ENCODE peak calls at places on chromosomes 16 and 17, in five cellular contexts. Z is WTC11, M is amniotic stem cell, K is hepatic stellate cell, E is A673. I is an unnamed sample.
A peak's percentile ranks its signal among the peaks of the same experiment; 100 is the strongest.

GRCh38 chr17:31460226-31460721 is 68.8 kb downstream of the RAB11FIP4 start:
- DNase-seq in Z (no peak), M (no peak), K (no peak), E (no peak), I (no peak)

GRCh38 chr17:6098050-6098449 is 27.9 kb downstream of the WSCD1 start:
- DNase-seq in Z (no peak), M (no peak), K (no peak), E (no peak), I (no peak)

GRCh38 chr16:67169011-67169451 is 1.3 kb upstream of the NOL3 start:
- DNase-seq in Z (peak; percentile 51), M (no peak), K (no peak), E (no peak), I (no peak)

GRCh38 chr16:6684076-6684673 is 648.5 kb upstream of the RBFOX1 start:
- DNase-seq in Z (no peak), M (no peak), K (no peak), E (peak; percentile 30), I (peak; percentile 2)

GRCh38 chr16:70396209-70396904 is 42.5 kb downstream of the ST3GAL2 start:
- DNase-seq in Z (no peak), M (no peak), K (peak; percentile 49), E (peak; percentile 43), I (no peak)

GRCh38 chr16:30984669-30985400 is at the start of gene HSD3B7:
- DNase-seq in Z (peak; percentile 95), M (peak; percentile 67), K (peak; percentile 99), E (peak; percentile 85), I (no peak)

GRCh38 chr16:70428178-70428998 is 10.5 kb downstream of the ST3GAL2 start:
- DNase-seq in Z (peak; percentile 61), M (peak; percentile 88), K (peak; percentile 95), E (peak; percentile 24), I (peak; percentile 84)

GRCh38 chr17:56913867-56914640 is at the start of gene TRIM25:
- DNase-seq in Z (peak; percentile 84), M (peak; percentile 91), K (peak; percentile 97), E (peak; percentile 95), I (peak; percentile 56)

GRCh38 chr17:40846515-40847155 is 20.4 kb downstream of the KRT12 start:
- DNase-seq in Z (no peak), M (no peak), K (no peak), E (no peak), I (no peak)

GRCh38 chr16:24253192-24253591 is 2.9 kb upstream of the CACNG3 start:
- DNase-seq in Z (peak; percentile 58), M (no peak), K (peak; percentile 14), E (peak; percentile 83), I (no peak)

GRCh38 chr16:58661199-58661830 is 23.3 kb downstream of the SLC38A7 start:
- DNase-seq in Z (peak; percentile 23), M (peak; percentile 86), K (peak; percentile 94), E (peak; percentile 75), I (peak; percentile 64)

GRCh38 chr17:55480907-55481306 is 30.3 kb downstream of the SMIM36 start:
- DNase-seq in Z (no peak), M (no peak), K (no peak), E (no peak), I (no peak)

GRCh38 chr16:2785101-2785991 is 2.0 kb downstream of the PRSS33 start:
- DNase-seq in Z (peak; percentile 36), M (no peak), K (no peak), E (no peak), I (no peak)

GRCh38 chr16:77696149-77696548 is 26.2 kb upstream of the NUDT7 start:
- DNase-seq in Z (no peak), M (no peak), K (no peak), E (no peak), I (no peak)

GRCh38 chr16:89117975-89118289 is 24.3 kb downstream of the ACSF3 start:
- DNase-seq in Z (peak; percentile 8), M (no peak), K (no peak), E (no peak), I (no peak)

GRCh38 chr16:85718682-85719081 is 29.9 kb upstream of the GINS2 start:
- DNase-seq in Z (peak; percentile 77), M (no peak), K (no peak), E (peak; percentile 29), I (no peak)

GRCh38 chr17:82022310-82022980 is at the start of gene CENPX:
- DNase-seq in Z (no peak), M (no peak), K (no peak), E (no peak), I (no peak)

GRCh38 chr17:74431568-74432483 is at the start of gene GPRC5C:
- DNase-seq in Z (peak; percentile 82), M (no peak), K (no peak), E (peak; percentile 40), I (peak; percentile 35)

GRCh38 chr16:80231888-80232287 is 308.9 kb upstream of the DYNLRB2 start:
- DNase-seq in Z (no peak), M (no peak), K (peak; percentile 54), E (no peak), I (peak; percentile 81)

GRCh38 chr17:48593126-48593829 is at the start of gene HOXB5:
- DNase-seq in Z (no peak), M (no peak), K (no peak), E (no peak), I (no peak)

GRCh38 chr17:32774286-32775084 is 102.4 kb downstream of the MYO1D start:
- DNase-seq in Z (no peak), M (no peak), K (no peak), E (no peak), I (no peak)

GRCh38 chr17:76671123-76671911 is 27.8 kb upstream of the ST6GALNAC1 start:
- DNase-seq in Z (peak; percentile 100), M (peak; percentile 99), K (peak; percentile 99), E (peak; percentile 100), I (peak; percentile 97)

GRCh38 chr17:2297023-2297422 is 6.6 kb downstream of the SMG6 start:
- DNase-seq in Z (no peak), M (no peak), K (no peak), E (no peak), I (no peak)

GRCh38 chr16:54897930-54898329 is 32.7 kb upstream of the IRX5 start:
- DNase-seq in Z (no peak), M (no peak), K (no peak), E (no peak), I (no peak)

GRCh38 chr17:66403846-66404597 is 101.6 kb downstream of the PRKCA start:
- DNase-seq in Z (no peak), M (no peak), K (no peak), E (no peak), I (no peak)

GRCh38 chr17:31318298-31319190 is 2.9 kb downstream of the EVI2A start:
- DNase-seq in Z (no peak), M (no peak), K (no peak), E (no peak), I (no peak)

GRCh38 chr17:44872131-44872768 is 24.6 kb downstream of the HIGD1B start:
- DNase-seq in Z (no peak), M (no peak), K (no peak), E (peak; percentile 11), I (no peak)

GRCh38 chr17:35376245-35376644 is 2.8 kb upstream of the SLFN11 start:
- DNase-seq in Z (no peak), M (no peak), K (no peak), E (no peak), I (no peak)

GRCh38 chr16:13586051-13586450 is 333.9 kb upstream of the ERCC4 start:
- DNase-seq in Z (no peak), M (no peak), K (no peak), E (no peak), I (no peak)

GRCh38 chr17:57553525-57553924 is 191.6 kb downstream of the CCDC182 start:
- DNase-seq in Z (no peak), M (no peak), K (peak; percentile 41), E (no peak), I (peak; percentile 44)

GRCh38 chr16:30588651-30589050 is 3.2 kb upstream of the ZNF785 start:
- DNase-seq in Z (no peak), M (no peak), K (no peak), E (no peak), I (no peak)

GRCh38 chr16:1583180-1583579 is 28.7 kb downstream of the IFT140 start:
- DNase-seq in Z (no peak), M (no peak), K (no peak), E (no peak), I (no peak)

GRCh38 chr16:87062569-87063442 is 254.4 kb downstream of the C16orf95 start:
- DNase-seq in Z (peak; percentile 82), M (no peak), K (peak; percentile 95), E (peak; percentile 82), I (no peak)

GRCh38 chr17:65181237-65182061 is 44.3 kb downstream of the RGS9 start:
- DNase-seq in Z (no peak), M (no peak), K (no peak), E (no peak), I (no peak)

GRCh38 chr17:51653902-51654301 is 393.6 kb downstream of the UTP18 start:
- DNase-seq in Z (peak; percentile 24), M (no peak), K (no peak), E (peak; percentile 4), I (no peak)

GRCh38 chr16:22010902-22011301 is 3.0 kb downstream of the MOSMO start:
- DNase-seq in Z (no peak), M (no peak), K (no peak), E (no peak), I (no peak)

GRCh38 chr17:63450551-63450950 is 4.4 kb upstream of the CYB561 start:
- DNase-seq in Z (no peak), M (no peak), K (no peak), E (no peak), I (no peak)

I was measured in kidney epithelial cell.